ENCODE peak calls at places on chromosome 22, in nine cellular contexts. A is amniotic epithelial cell; H is upper lobe of right lung; E is Karpas-422; W is psoas muscle; M is germinal center; K is LoVo; U is Caco-2; F is activated CD4-positive, alpha-beta T cell treated with anti-CD3 and anti-CD28 coated beads for 4 hours. T is an unnamed sample.
A peak's percentile ranks its signal among the peaks of the same experiment; 100 is the strongest.

GRCh38 chr22:43031617-43032016 is 16.7 kb upstream of the PACSIN2 start:
- DNase-seq in A (peak; percentile 85), H (no peak), E (no peak), W (no peak), M (no peak), K (no peak), U (no peak), F (no peak), T (no peak)

GRCh38 chr22:28585324-28585723 is 94.3 kb downstream of the TTC28 start:
- DNase-seq in A (no peak), H (no peak), E (no peak), W (no peak), M (no peak), K (no peak), U (no peak), F (no peak), T (no peak)

GRCh38 chr22:49112661-49113626 is 714.7 kb downstream of the BRD1 start:
- DNase-seq in A (no peak), H (no peak), E (no peak), W (no peak), M (no peak), K (no peak), U (no peak), F (no peak), T (no peak)

GRCh38 chr22:38452373-38453064 is 2.5 kb downstream of the KCNJ4 start:
- DNase-seq in A (no peak), H (no peak), E (no peak), W (no peak), M (no peak), K (no peak), U (no peak), F (no peak), T (no peak)

GRCh38 chr22:50530857-50531545 is 1.2 kb upstream of the TYMP start:
- DNase-seq in A (peak; percentile 91), H (peak; percentile 98), E (peak; percentile 95), W (peak; percentile 93), M (peak; percentile 75), K (peak; percentile 84), U (peak; percentile 82), F (peak; percentile 86), T (peak; percentile 89)

GRCh38 chr22:19064354-19065054 is 57.7 kb downstream of the DGCR2 start:
- DNase-seq in A (no peak), H (peak; percentile 48), E (no peak), W (no peak), M (no peak), K (no peak), U (no peak), F (no peak), T (no peak)

GRCh38 chr22:40585205-40585778 is 51.2 kb downstream of the MRTFA start:
- DNase-seq in A (no peak), H (no peak), E (no peak), W (no peak), M (no peak), K (no peak), U (no peak), F (no peak), T (no peak)

GRCh38 chr22:48090332-48090672 is 1327.9 kb downstream of the TBC1D22A start:
- DNase-seq in A (no peak), H (no peak), E (no peak), W (no peak), M (no peak), K (no peak), U (no peak), F (no peak), T (no peak)

GRCh38 chr22:30210235-30210831 is 36.2 kb downstream of the LIF start:
- DNase-seq in A (peak; percentile 67), H (peak; percentile 54), E (no peak), W (no peak), M (no peak), K (peak; percentile 80), U (peak; percentile 84), F (no peak), T (peak; percentile 2)

GRCh38 chr22:35630387-35630793 is 13.3 kb upstream of the MB start:
- DNase-seq in A (peak; percentile 68), H (peak; percentile 52), E (peak; percentile 41), W (no peak), M (no peak), K (no peak), U (peak; percentile 66), F (no peak), T (peak; percentile 36)

GRCh38 chr22:19292262-19293230 is 1.0 kb upstream of the CLTCL1 start:
- DNase-seq in A (peak; percentile 71), H (peak; percentile 64), E (no peak), W (peak; percentile 93), M (peak; percentile 7), K (no peak), U (no peak), F (no peak), T (no peak)

GRCh38 chr22:40044870-40045834 is 50.4 kb downstream of the FAM83F start:
- DNase-seq in A (no peak), H (peak; percentile 83), E (peak; percentile 93), W (peak; percentile 81), M (peak; percentile 81), K (peak; percentile 34), U (peak; percentile 45), F (peak; percentile 75), T (peak; percentile 85)

GRCh38 chr22:50011447-50012200 is 941 bp downstream of the IL17REL start:
- DNase-seq in A (no peak), H (peak; percentile 72), E (no peak), W (no peak), M (no peak), K (no peak), U (no peak), F (no peak), T (no peak)

GRCh38 chr22:30626413-30626812 is 9.2 kb upstream of the SLC35E4 start:
- DNase-seq in A (no peak), H (no peak), E (no peak), W (no peak), M (no peak), K (no peak), U (no peak), F (no peak), T (no peak)

GRCh38 chr22:22891139-22891621 is 3.6 kb downstream of the IGLL5 start:
- DNase-seq in A (no peak), H (no peak), E (no peak), W (no peak), M (no peak), K (no peak), U (no peak), F (no peak), T (no peak)

GRCh38 chr22:37504964-37505363 is 14.3 kb downstream of the CARD10 start:
- DNase-seq in A (no peak), H (no peak), E (no peak), W (no peak), M (no peak), K (no peak), U (no peak), F (no peak), T (no peak)

GRCh38 chr22:47552541-47553205 is 790.2 kb downstream of the TBC1D22A start:
- DNase-seq in A (no peak), H (no peak), E (no peak), W (no peak), M (no peak), K (no peak), U (no peak), F (no peak), T (no peak)

GRCh38 chr22:42203609-42204008 is 66.8 kb downstream of the TCF20 start:
- DNase-seq in A (no peak), H (no peak), E (no peak), W (no peak), M (no peak), K (no peak), U (no peak), F (no peak), T (no peak)

GRCh38 chr22:20782601-20783299 is 8.8 kb downstream of the SERPIND1 start:
- DNase-seq in A (no peak), H (no peak), E (no peak), W (no peak), M (no peak), K (no peak), U (no peak), F (no peak), T (no peak)

GRCh38 chr22:29559853-29560252 is 6.3 kb upstream of the THOC5 start:
- DNase-seq in A (no peak), H (no peak), E (no peak), W (no peak), M (no peak), K (no peak), U (no peak), F (no peak), T (no peak)

GRCh38 chr22:43293661-43294392 is 49.3 kb downstream of the SCUBE1 start:
- DNase-seq in A (peak; percentile 52), H (peak; percentile 80), E (no peak), W (peak; percentile 80), M (no peak), K (no peak), U (peak; percentile 76), F (no peak), T (no peak)

GRCh38 chr22:27331526-27332281 is 469.9 kb downstream of the MN1 start:
- DNase-seq in A (peak; percentile 92), H (peak; percentile 84), E (peak; percentile 68), W (peak; percentile 64), M (no peak), K (no peak), U (no peak), F (no peak), T (no peak)

GRCh38 chr22:22165936-22166710 is 78.5 kb upstream of the VPREB1 start:
- DNase-seq in A (no peak), H (no peak), E (no peak), W (no peak), M (no peak), K (no peak), U (no peak), F (no peak), T (no peak)

GRCh38 chr22:41177626-41178424 is 27.3 kb upstream of the L3MBTL2 start:
- DNase-seq in A (no peak), H (no peak), E (no peak), W (peak; percentile 59), M (no peak), K (no peak), U (no peak), F (no peak), T (no peak)

GRCh38 chr22:50304528-50305392 is 2.7 kb downstream of the PLXNB2 start:
- DNase-seq in A (no peak), H (peak; percentile 82), E (no peak), W (no peak), M (peak; percentile 51), K (peak; percentile 69), U (no peak), F (no peak), T (no peak)

GRCh38 chr22:44638966-44639739 is 62.9 kb upstream of the PRR5 start:
- DNase-seq in A (no peak), H (peak; percentile 59), E (no peak), W (no peak), M (no peak), K (no peak), U (no peak), F (no peak), T (no peak)

GRCh38 chr22:17540481-17540880 is 22.8 kb upstream of the SLC25A18 start:
- DNase-seq in A (no peak), H (no peak), E (no peak), W (no peak), M (no peak), K (no peak), U (no peak), F (no peak), T (no peak)

GRCh38 chr22:25892678-25893077 is 150.7 kb downstream of the MYO18B start:
- DNase-seq in A (no peak), H (no peak), E (no peak), W (no peak), M (no peak), K (no peak), U (no peak), F (no peak), T (no peak)

GRCh38 chr22:47292546-47293320 is 530.3 kb downstream of the TBC1D22A start:
- DNase-seq in A (no peak), H (no peak), E (no peak), W (no peak), M (no peak), K (no peak), U (peak; percentile 17), F (no peak), T (no peak)

T was measured in GM13977.